ENCODE peak calls at places on chromosomes 3 and 15, in five cellular contexts. C is brain microvascular endothelial cell, H is left ventricle myocardium inferior, Q is WERI-Rb-1, T is cardiac fibroblast. U is an unnamed sample.

GRCh38 chr3:139187648-139188047 is 143.0 kb upstream of the PRR23C start:
- DNase-seq in Q (no peak), H (no peak), T (no peak), C (no peak), U (no peak)

GRCh38 chr3:45186871-45187270 is 39.2 kb downstream of the TMEM158 start:
- DNase-seq in C (no peak), Q (no peak), T (no peak), H (no peak), U (no peak)

GRCh38 chr15:91099616-91100560 is at the start of gene SV2B:
- DNase-seq in T (peak; percentile 35), C (peak; percentile 35), Q (peak; percentile 72), H (peak; percentile 27), U (no peak)

GRCh38 chr15:98442379-98442833 is 205.9 kb upstream of the IGF1R start:
- DNase-seq in H (no peak), Q (peak; percentile 51), T (peak; percentile 78), C (peak; percentile 86), U (no peak)

GRCh38 chr3:125313060-125313635 is 62.0 kb downstream of the ZNF148 start:
- DNase-seq in C (no peak), H (no peak), Q (no peak), T (no peak), U (no peak)

GRCh38 chr3:8450618-8451017 is 51.0 kb upstream of the LMCD1 start:
- DNase-seq in T (peak; percentile 32), H (no peak), C (no peak), Q (no peak), U (no peak)

GRCh38 chr3:141482250-141482937 is 4.4 kb upstream of the RASA2 start:
- DNase-seq in C (peak; percentile 87), H (no peak), Q (no peak), T (peak; percentile 83), U (no peak)

GRCh38 chr15:87038404-87038803 is 958.7 kb downstream of the AGBL1 start:
- DNase-seq in H (no peak), Q (no peak), C (no peak), T (no peak), U (no peak)

GRCh38 chr3:128908951-128909350 is 29.5 kb downstream of the ACAD9 start:
- DNase-seq in T (no peak), C (no peak), H (no peak), Q (no peak), U (no peak)

GRCh38 chr3:117903226-117903625 is 1131.4 kb downstream of the IGSF11 start:
- DNase-seq in T (peak; percentile 47), Q (no peak), C (peak; percentile 4), H (no peak), U (no peak)

GRCh38 chr15:59609730-59610712 is 1.6 kb upstream of the GCNT3 start:
- DNase-seq in H (no peak), C (no peak), Q (no peak), T (peak; percentile 27), U (no peak)

GRCh38 chr3:14452676-14453367 is 50.4 kb downstream of the SLC6A6 start:
- DNase-seq in Q (no peak), C (peak; percentile 94), H (peak; percentile 90), T (peak; percentile 100), U (peak; percentile 77)

GRCh38 chr15:56744701-56745683 is 11.7 kb upstream of the ZNF280D start:
- DNase-seq in H (no peak), C (no peak), T (no peak), Q (no peak), U (no peak)

GRCh38 chr3:184133840-184134745 is 1.1 kb upstream of the EIF2B5 start:
- DNase-seq in H (peak; percentile 87), C (peak; percentile 73), T (peak; percentile 85), Q (peak; percentile 90), U (peak; percentile 83)

GRCh38 chr3:134242649-134243637 is 7.7 kb downstream of the RYK start:
- DNase-seq in H (no peak), T (peak; percentile 78), Q (no peak), C (peak; percentile 74), U (no peak)

DNA sequence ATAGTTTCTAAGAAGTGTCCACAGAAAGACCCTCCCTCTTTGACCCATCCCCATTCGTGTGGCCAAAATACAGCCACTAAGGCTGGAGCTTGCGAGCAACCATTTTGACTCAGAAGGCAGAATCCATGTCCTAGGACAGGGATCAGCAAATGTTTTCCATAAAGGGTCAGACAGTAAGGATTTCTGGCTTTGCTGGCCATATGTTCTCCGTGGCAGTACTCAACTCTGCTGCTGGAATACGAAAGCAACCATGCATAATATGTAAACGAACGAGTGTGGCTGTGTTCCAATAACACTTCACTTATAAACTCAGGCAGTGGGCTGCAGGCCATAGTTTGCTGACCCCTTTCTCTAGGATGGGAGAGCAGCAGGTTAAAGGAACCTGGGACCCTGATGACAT is 77.6 kb upstream of the WNT5A start:
- DNase-seq in T (no peak), H (no peak), Q (peak; percentile 42), C (no peak), U (no peak)
- TF ChIP-seq CTCF in T (no peak), H (no peak), Q (no peak), C (no peak), U (no peak)

GRCh38 chr3:120440001-120440703 is 10.6 kb downstream of the FSTL1 start:
- DNase-seq in C (no peak), H (no peak), T (no peak), Q (no peak), U (no peak)

GRCh38 chr3:120445654-120446053 is 5.1 kb downstream of the FSTL1 start:
- DNase-seq in T (no peak), Q (no peak), H (no peak), C (no peak), U (no peak)

GRCh38 chr3:120441776-120442175 is 9.0 kb downstream of the FSTL1 start:
- DNase-seq in T (no peak), C (no peak), H (no peak), Q (no peak), U (no peak)

GRCh38 chr3:120440762-120441161 is 10.0 kb downstream of the FSTL1 start:
- DNase-seq in Q (no peak), H (no peak), C (no peak), T (no peak), U (no peak)

DNA sequence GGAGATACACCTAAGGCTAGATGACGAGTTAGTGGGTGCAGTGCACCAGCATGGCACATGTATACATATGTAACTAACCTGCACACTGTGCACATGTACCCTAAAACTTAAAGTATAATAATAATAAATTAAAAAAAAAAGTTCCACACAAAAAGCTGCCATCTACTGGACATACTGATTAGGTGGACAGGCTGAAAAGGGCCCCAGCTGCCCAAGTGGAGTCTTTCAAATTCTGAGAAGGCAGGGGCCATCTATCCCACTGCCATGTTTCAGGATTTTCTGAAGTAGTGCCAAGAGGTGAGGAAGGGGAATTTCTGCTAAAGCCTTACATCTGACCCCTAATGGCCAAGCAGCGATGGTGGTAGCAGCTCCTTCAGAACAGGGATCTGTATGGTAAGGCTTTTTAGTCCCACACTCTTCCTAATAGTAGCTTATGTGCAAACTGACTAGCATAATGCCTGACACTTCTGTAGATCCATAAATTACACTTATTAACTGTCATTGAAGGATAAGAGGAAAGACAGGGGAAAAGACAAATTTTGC is 7.7 kb downstream of the FSTL1 start:
- DNase-seq in T (no peak), Q (peak; percentile 43), C (no peak), H (no peak), U (no peak)
- TF ChIP-seq CTCF in T (peak; percentile 31), Q (peak; percentile 46), C (peak; percentile 66), H (peak; percentile 35), U (no peak)

GRCh38 chr3:104102386-104102785 is 1264.3 kb upstream of the ALCAM start:
- DNase-seq in Q (peak; percentile 57), H (no peak), C (peak; percentile 70), T (peak; percentile 62), U (no peak)
- TF ChIP-seq CTCF in Q (peak; percentile 86), H (peak; percentile 44), C (peak; percentile 71), T (peak; percentile 31), U (no peak)

DNA sequence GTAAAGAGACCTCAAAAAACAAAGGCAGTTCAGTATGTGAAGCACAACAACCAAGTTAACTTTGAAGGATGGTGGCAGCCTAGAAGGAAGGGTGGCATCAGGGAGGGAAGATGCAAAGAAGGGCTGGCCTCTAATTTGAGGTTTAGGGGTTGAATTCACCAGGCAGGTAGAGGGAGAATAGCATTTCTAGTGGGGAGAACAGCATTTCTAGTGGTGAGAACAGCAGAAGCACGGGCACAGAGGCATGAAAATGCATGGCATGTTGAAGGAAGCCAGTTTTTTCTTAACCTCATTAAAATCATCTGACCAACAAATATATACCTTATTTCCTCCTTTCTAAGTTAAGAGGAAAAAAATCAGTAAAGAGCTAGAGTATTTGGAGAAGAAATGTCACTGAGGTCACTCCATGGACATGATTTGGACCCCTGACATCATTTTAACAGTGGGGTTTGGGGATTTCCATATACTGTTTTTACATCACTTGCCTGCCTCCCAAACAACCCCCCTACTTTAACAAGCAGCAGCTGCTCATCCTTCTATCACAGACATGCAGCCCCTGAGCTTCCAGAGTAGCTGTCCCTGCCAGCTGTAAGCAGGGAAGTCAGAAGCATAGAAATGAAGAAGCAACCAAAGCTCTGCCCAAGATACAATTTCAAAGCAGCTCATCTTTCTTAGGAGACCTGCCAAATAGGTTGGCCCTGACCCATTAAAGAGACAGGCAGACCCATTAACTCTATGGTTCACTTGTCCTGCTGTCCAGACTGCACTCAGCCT is 2.4 kb upstream of the POPDC2 start:
- DNase-seq in C (no peak), H (no peak), Q (no peak), T (peak; percentile 53), U (peak; percentile 83)
- TF ChIP-seq CTCF in C (peak; percentile 28), H (peak; percentile 22), Q (no peak), T (peak; percentile 19), U (peak; percentile 57)

DNA sequence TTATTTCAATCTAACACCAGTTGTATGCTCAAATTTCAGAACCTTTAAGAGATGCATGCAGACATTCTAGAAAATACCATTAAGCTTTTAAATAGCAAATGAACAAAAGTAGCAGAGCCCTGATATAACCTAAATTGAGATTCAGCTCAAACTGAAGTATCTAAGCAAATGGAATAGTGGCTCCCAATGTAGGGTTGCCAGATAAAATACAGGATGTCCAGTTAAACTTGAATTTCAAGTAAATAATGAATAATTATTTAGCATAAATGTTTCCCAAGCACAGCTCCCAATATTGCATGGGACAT is 171.1 kb upstream of the ATP11B start:
- DNase-seq in Q (no peak), T (no peak), C (no peak), H (no peak), U (no peak)
- TF ChIP-seq CTCF in Q (no peak), T (no peak), C (no peak), H (no peak), U (no peak)

GRCh38 chr15:84598250-84598649 is 2.6 kb upstream of the ZSCAN2 start:
- DNase-seq in H (no peak), T (no peak), Q (peak; percentile 17), C (peak; percentile 16), U (no peak)
- TF ChIP-seq CTCF in H (no peak), T (no peak), Q (no peak), C (no peak), U (no peak)

GRCh38 chr3:196711838-196712513 is at the start of the genes CEP19 and PIGX:
- DNase-seq in Q (peak; percentile 69), T (peak; percentile 90), H (peak; percentile 84), C (peak; percentile 62), U (peak; percentile 66)
- TF ChIP-seq CTCF in Q (no peak), T (no peak), H (peak; percentile 38), C (no peak), U (peak; percentile 52)

GRCh38 chr3:154745925-154746324 is 315.9 kb upstream of the GPR149 start:
- DNase-seq in C (no peak), Q (peak; percentile 20), T (no peak), H (no peak), U (no peak)
- TF ChIP-seq CTCF in C (peak; percentile 48), Q (no peak), T (peak; percentile 13), H (no peak), U (no peak)

U was measured in gastrocnemius medialis.